ENCODE peak calls at places on chromosomes 5 and 9, in six cellular contexts. N is heart left ventricle, P is endothelial cell of umbilical vein, Q is ovary, A is tibial nerve, J is GM12878. F is an unnamed sample.
A peak's percentile ranks its signal among the peaks of the same experiment; 100 is the strongest.

GRCh38 chr9:121949364-121949763 is 143.7 kb downstream of the TTLL11 start:
- DNase-seq in P (no peak), N (no peak), A (no peak), Q (no peak), J (no peak), F (no peak)

GRCh38 chr9:89498845-89499480 is 1.1 kb upstream of the SEMA4D start:
- DNase-seq in P (no peak), A (no peak), Q (no peak), N (no peak), J (no peak), F (no peak)

GRCh38 chr5:113776832-113777525 is 263.5 kb downstream of the YTHDC2 start:
- DNase-seq in J (no peak), Q (peak; percentile 18), A (no peak), N (no peak), P (peak; percentile 54), F (no peak)

GRCh38 chr9:96327694-96328352 is 25.8 kb upstream of the HSD17B3 start:
- DNase-seq in J (peak; percentile 8), P (peak; percentile 74), N (peak; percentile 24), Q (peak; percentile 53), A (peak; percentile 94), F (no peak)

GRCh38 chr9:128081052-128081451 is 13.0 kb downstream of the SLC25A25 start:
- DNase-seq in N (no peak), P (peak; percentile 41), J (no peak), Q (peak; percentile 85), A (peak; percentile 48), F (no peak)

GRCh38 chr5:55645304-55645703 is 66.8 kb downstream of the SLC38A9 start:
- DNase-seq in P (no peak), J (no peak), Q (no peak), A (no peak), N (no peak), F (no peak)

GRCh38 chr5:169545762-169546161 is 37.8 kb upstream of the SPDL1 start:
- DNase-seq in A (no peak), J (no peak), Q (no peak), P (no peak), N (no peak), F (no peak)

GRCh38 chr5:179906795-179907569 is 715 bp downstream of the TBC1D9B start:
- DNase-seq in P (peak; percentile 26), J (no peak), Q (no peak), N (no peak), A (no peak), F (no peak)

GRCh38 chr5:127088226-127088625 is 14.9 kb upstream of the C5orf63 start:
- DNase-seq in N (no peak), Q (no peak), P (no peak), J (no peak), A (no peak), F (no peak)

GRCh38 chr9:125747765-125748510 is 765 bp downstream of the PBX3 start:
- DNase-seq in J (no peak), Q (peak; percentile 39), P (peak; percentile 52), A (no peak), N (peak; percentile 41), F (no peak)

GRCh38 chr9:101029300-101030021 is 934 bp downstream of the PLPPR1 start:
- DNase-seq in J (no peak), P (no peak), Q (no peak), N (no peak), A (no peak), F (no peak)

GRCh38 chr5:7794301-7794700 is 56.6 kb downstream of the CFAP90 start:
- DNase-seq in Q (no peak), N (no peak), A (no peak), J (peak; percentile 59), P (no peak), F (no peak)

GRCh38 chr9:128757602-128758001 is 14.1 kb downstream of the ZER1 start:
- DNase-seq in Q (no peak), P (no peak), J (no peak), N (no peak), A (no peak), F (no peak)

GRCh38 chr5:2575292-2575691 is 176.2 kb downstream of the IRX2 start:
- DNase-seq in Q (no peak), J (no peak), N (no peak), P (no peak), A (no peak), F (no peak)

GRCh38 chr5:59598547-59598874 is 295.0 kb downstream of the PDE4D start:
- DNase-seq in A (no peak), N (no peak), P (peak; percentile 21), Q (no peak), J (no peak), F (no peak)

GRCh38 chr9:107242073-107243063 is 40.7 kb upstream of the RAD23B start:
- DNase-seq in Q (no peak), J (no peak), P (no peak), A (no peak), N (no peak), F (no peak)

GRCh38 chr9:106864533-106865143 is 1.7 kb downstream of the ZNF462 start:
- DNase-seq in P (peak; percentile 56), N (peak; percentile 23), J (no peak), Q (peak; percentile 44), A (peak; percentile 19), F (no peak)

GRCh38 chr9:20356392-20357206 is 265.7 kb downstream of the MLLT3 start:
- DNase-seq in A (peak; percentile 59), N (peak; percentile 68), J (peak; percentile 36), Q (peak; percentile 58), P (peak; percentile 96), F (no peak)

GRCh38 chr5:174044451-174044850 is 1.1 kb upstream of the NSG2 start:
- DNase-seq in N (no peak), Q (no peak), J (no peak), A (no peak), P (no peak), F (no peak)

GRCh38 chr9:32351845-32352244 is 32.6 kb upstream of the ACO1 start:
- DNase-seq in J (no peak), N (no peak), Q (no peak), P (no peak), A (no peak), F (no peak)

GRCh38 chr5:120388016-120388781 is 75.9 kb upstream of the PRR16 start:
- DNase-seq in A (no peak), N (no peak), P (peak; percentile 57), J (no peak), Q (no peak), F (no peak)

GRCh38 chr9:27118916-27119315 is 9.9 kb downstream of the TEK start:
- DNase-seq in Q (no peak), N (no peak), P (peak; percentile 72), A (no peak), J (no peak), F (no peak)

GRCh38 chr5:160507181-160507811 is 85.6 kb downstream of the PTTG1 start:
- DNase-seq in P (no peak), J (no peak), A (no peak), N (no peak), Q (no peak), F (no peak)

GRCh38 chr5:78821519-78821918 is 163.6 kb downstream of the ARSB start:
- DNase-seq in N (no peak), Q (no peak), J (no peak), A (no peak), P (no peak), F (no peak)

GRCh38 chr5:135811007-135811406 is 23.5 kb upstream of the SLC25A48 start:
- DNase-seq in P (no peak), J (no peak), N (no peak), A (no peak), Q (no peak), F (no peak)

GRCh38 chr9:26748449-26749058 is 144.0 kb downstream of the CAAP1 start:
- DNase-seq in A (no peak), Q (no peak), J (no peak), P (no peak), N (no peak), F (no peak)

GRCh38 chr5:1488882-1489680 is 34.7 kb downstream of the LPCAT1 start:
- DNase-seq in P (no peak), J (peak; percentile 77), A (no peak), Q (no peak), N (no peak), F (no peak)

GRCh38 chr5:83492331-83492730 is 20.8 kb downstream of the VCAN start:
- DNase-seq in J (no peak), Q (no peak), A (no peak), P (no peak), N (no peak), F (no peak)
- H3K36me3 ChIP-seq in J (no peaks in the 10 kb centered on the region), Q (no peaks in the 10 kb centered on the region), A (no peaks in the 10 kb centered on the region), P (no peaks in the 10 kb centered on the region), N (peaks cover 58% of the 10 kb centered on the region), F (no peaks in the 10 kb centered on the region)

GRCh38 chr9:133027134-133027533 is 3.7 kb upstream of the GTF3C5 start:
- DNase-seq in A (no peak), J (no peak), Q (no peak), P (no peak), N (no peak), F (no peak)
- TF ChIP-seq POLR2A in A (no peak), J (no peak), Q (no peak), P (no peak), N (no peak), F (no peak)

GRCh38 chr9:34072410-34072809 is 23.7 kb upstream of the UBAP2 start:
- DNase-seq in A (no peak), P (no peak), J (no peak), N (no peak), Q (no peak), F (no peak)
- H3K4me3 ChIP-seq in A (no peak overlapping the region), P (no peak overlapping the region), J (no peak overlapping the region), N (no peak overlapping the region), Q (no peak overlapping the region), F (no peak overlapping the region)

GRCh38 chr5:150556106-150556505 is 48.2 kb downstream of the NDST1 start:
- DNase-seq in Q (no peak), J (no peak), A (no peak), P (no peak), N (no peak), F (no peak)

GRCh38 chr5:150554857-150555256 is 46.9 kb downstream of the NDST1 start:
- DNase-seq in A (no peak), J (no peak), Q (no peak), P (no peak), N (no peak), F (no peak)

GRCh38 chr5:150556859-150557506 is 49.1 kb downstream of the NDST1 start:
- DNase-seq in J (peak; percentile 12), Q (no peak), P (no peak), A (no peak), N (no peak), F (no peak)

GRCh38 chr5:150553402-150553801 is 45.5 kb downstream of the NDST1 start:
- DNase-seq in Q (no peak), A (no peak), J (no peak), P (no peak), N (no peak), F (no peak)

DNA sequence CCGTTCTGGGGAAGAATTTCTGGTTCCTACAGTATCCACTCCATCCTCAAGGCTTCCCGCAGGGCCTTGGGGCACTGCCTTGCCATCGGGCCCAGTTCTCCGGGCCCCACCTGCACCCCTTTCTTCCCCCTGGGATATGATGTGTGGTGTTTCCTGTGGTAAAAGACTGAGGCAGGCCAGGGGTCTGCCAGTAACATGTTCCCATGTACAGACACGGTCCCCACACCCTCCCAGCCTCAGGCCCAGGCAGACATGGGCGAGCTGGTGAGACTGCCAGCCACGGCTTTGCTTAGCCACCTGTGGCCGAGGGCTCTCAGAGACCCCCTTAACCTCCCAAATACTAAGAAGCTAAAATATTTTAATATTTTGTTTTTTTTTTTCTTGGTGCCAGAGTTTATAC is 46.0 kb downstream of the NDST1 start:
- DNase-seq in J (no peak), Q (no peak), A (no peak), P (no peak), N (no peak), F (no peak)
- H3K36me3 ChIP-seq in J (peaks cover 10% of the 10 kb centered on the region), Q (no peaks in the 10 kb centered on the region), A (peaks cover 18% of the 10 kb centered on the region), P (peaks cover 10% of the 10 kb centered on the region), N (peaks cover 83% of the 10 kb centered on the region), F (peaks cover 53% of the 10 kb centered on the region)